ENCODE peak calls at places on chromosomes 6 and 20, in eight cellular contexts. S is osteocyte, Y is AG09319, F is mesothelial cell of epicardium, P is HL-60, U is GM12865, H is psoas muscle, A is suprapubic skin. G is an unnamed sample.
A peak's percentile ranks its signal among the peaks of the same experiment; 100 is the strongest.

GRCh38 chr6:53359843-53360834 is 11.4 kb upstream of the ELOVL5 start:
- DNase-seq in S (no peak), F (no peak), P (no peak), A (no peak), U (peak; percentile 25), H (no peak), Y (no peak), G (no peak)

GRCh38 chr6:109314313-109314712 is 68.0 kb downstream of the CD164 start:
- DNase-seq in F (no peak), A (no peak), S (no peak), H (no peak), Y (no peak), P (no peak), U (no peak), G (no peak)

GRCh38 chr6:118705799-118706481 is 54.5 kb upstream of the CEP85L start:
- DNase-seq in S (no peak), U (peak; percentile 58), Y (no peak), A (no peak), F (no peak), H (no peak), P (no peak), G (no peak)

GRCh38 chr6:15065603-15066002 is 180.3 kb upstream of the JARID2 start:
- DNase-seq in U (no peak), Y (no peak), H (no peak), A (no peak), P (no peak), F (no peak), S (no peak), G (no peak)

GRCh38 chr6:13710552-13711383 is 867 bp downstream of the RANBP9 start:
- DNase-seq in Y (no peak), U (peak; percentile 55), P (no peak), F (peak; percentile 62), S (peak; percentile 84), H (peak; percentile 55), A (peak; percentile 83), G (no peak)

GRCh38 chr6:10472634-10473033 is 48.5 kb upstream of the GCNT2 start:
- DNase-seq in F (no peak), A (no peak), P (no peak), S (no peak), H (no peak), U (no peak), Y (no peak), G (no peak)

GRCh38 chr6:131281471-131282270 is 146.4 kb downstream of the AKAP7 start:
- DNase-seq in F (no peak), S (no peak), P (peak; percentile 29), Y (no peak), A (no peak), U (peak; percentile 15), H (no peak), G (no peak)

GRCh38 chr6:26057899-26058298 is 29.3 kb upstream of the HFE start:
- DNase-seq in P (no peak), A (no peak), Y (no peak), U (no peak), F (no peak), H (no peak), S (no peak), G (no peak)

GRCh38 chr6:1424306-1424927 is 35.0 kb downstream of the FOXF2 start:
- DNase-seq in S (no peak), Y (peak; percentile 56), F (peak; percentile 39), A (no peak), U (peak; percentile 32), P (no peak), H (peak; percentile 28), G (no peak)

GRCh38 chr20:31605902-31606677 is 1.0 kb downstream of the ID1 start:
- DNase-seq in U (no peak), H (peak; percentile 37), F (no peak), S (no peak), P (no peak), Y (no peak), A (no peak), G (no peak)

GRCh38 chr6:34648808-34649207 is 47.8 kb downstream of the ILRUN start:
- DNase-seq in A (no peak), S (no peak), H (no peak), U (no peak), F (no peak), Y (no peak), P (no peak), G (no peak)

GRCh38 chr6:115969930-115970273 is 90.8 kb downstream of the FRK start:
- DNase-seq in A (no peak), Y (no peak), F (no peak), P (no peak), U (no peak), H (no peak), S (no peak), G (no peak)

GRCh38 chr6:116533233-116533957 is 12.1 kb downstream of the TRAPPC3L start:
- DNase-seq in H (no peak), U (no peak), S (no peak), Y (no peak), P (no peak), A (no peak), F (no peak), G (no peak)

DNA sequence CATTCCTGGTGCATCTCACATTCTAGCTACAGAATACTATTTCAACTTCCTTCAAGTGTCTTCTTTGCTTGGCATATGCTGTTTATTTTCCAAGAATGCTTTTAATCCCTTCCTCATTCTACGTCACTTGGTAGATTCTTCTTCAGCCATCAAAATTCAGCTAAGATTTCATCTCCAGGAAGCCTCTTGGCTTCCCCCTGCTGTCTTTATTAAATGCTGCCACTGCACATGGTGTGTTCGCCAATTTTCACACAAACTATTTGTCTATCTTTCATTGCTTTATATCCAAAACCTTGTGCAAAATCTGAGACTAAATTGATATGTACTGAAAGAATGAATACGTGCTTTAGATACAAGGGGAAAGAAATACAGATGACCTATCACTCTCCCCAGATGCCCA is 253.0 kb downstream of the RFPL4B start:
- DNase-seq in Y (no peak), F (no peak), U (no peak), S (no peak), H (no peak), A (no peak), P (no peak), G (no peak)
- TF ChIP-seq CTCF in Y (no peak), F (no peak), U (no peak), S (peak; percentile 23), H (no peak), A (no peak), P (no peak), G (no peak)

GRCh38 chr6:57040011-57040410 is 6.5 kb upstream of the KIAA1586 start:
- DNase-seq in H (no peak), F (no peak), S (no peak), Y (no peak), U (peak; percentile 15), A (no peak), P (no peak), G (no peak)
- TF ChIP-seq CTCF in H (no peak), F (no peak), S (no peak), Y (no peak), U (no peak), A (no peak), P (peak; percentile 33), G (no peak)

GRCh38 chr20:7520361-7520760 is 419.9 kb downstream of the HAO1 start:
- DNase-seq in F (no peak), A (no peak), P (no peak), H (no peak), S (no peak), U (no peak), Y (no peak), G (no peak)
- TF ChIP-seq CTCF in F (no peak), A (no peak), P (no peak), H (no peak), S (no peak), U (no peak), Y (no peak), G (no peak)

GRCh38 chr6:149028767-149029405 is 282.1 kb downstream of the UST start:
- DNase-seq in F (peak; percentile 63), A (no peak), Y (peak; percentile 91), H (no peak), S (no peak), P (peak; percentile 65), U (peak; percentile 95), G (no peak)

GRCh38 chr6:149025061-149025460 is 278.2 kb downstream of the UST start:
- DNase-seq in U (no peak), S (no peak), Y (no peak), F (no peak), P (no peak), H (no peak), A (no peak), G (no peak)

GRCh38 chr6:149027484-149027883 is 280.7 kb downstream of the UST start:
- DNase-seq in Y (no peak), F (no peak), A (no peak), P (no peak), S (no peak), U (no peak), H (no peak), G (no peak)

GRCh38 chr6:149024361-149024760 is 277.5 kb downstream of the UST start:
- DNase-seq in U (no peak), H (no peak), A (no peak), F (no peak), Y (no peak), S (no peak), P (no peak), G (no peak)

DNA sequence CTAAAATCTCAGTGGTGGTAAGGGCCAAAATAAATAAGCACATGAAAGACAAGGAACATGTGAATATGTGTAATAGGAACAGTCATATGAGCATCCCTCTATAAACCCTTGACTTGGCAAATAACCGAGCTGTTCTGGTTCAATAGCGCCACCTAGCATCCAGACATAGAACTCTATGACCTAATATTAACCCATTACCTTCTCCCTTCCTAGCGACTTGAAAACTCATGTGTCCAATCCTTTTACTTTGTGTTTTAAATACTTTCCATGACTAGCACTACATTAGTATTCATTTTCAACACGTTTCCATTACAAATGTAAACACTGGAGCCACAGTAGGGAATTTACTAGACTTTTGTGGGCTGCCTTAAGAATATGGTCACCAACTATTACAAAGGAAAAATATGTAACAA is 279.7 kb downstream of the UST start:
- DNase-seq in A (no peak), H (no peak), S (no peak), Y (peak; percentile 48), P (peak; percentile 60), U (peak; percentile 55), F (no peak), G (no peak)
- TF ChIP-seq CTCF in A (peak; percentile 30), H (no peak), S (peak; percentile 78), Y (peak; percentile 47), P (peak; percentile 44), U (peak; percentile 36), F (no peak), G (peak; percentile 38)